ENCODE peak calls at places on chromosomes 3 and 15, in seven cellular contexts. W, S, Z, K, E, M and X are unnamed samples.

GRCh38 chr3:179091113-179091512 is 19.5 kb upstream of the ZMAT3 start:
- DNase-seq in W (no peak), S (no peak), Z (no peak), K (no peak), E (no peak), M (no peak), X (no peak)

GRCh38 chr15:72992733-72993321 is 59.4 kb upstream of the NEO1 start:
- DNase-seq in W (no peak), S (no peak), Z (no peak), K (no peak), E (no peak), M (peak; percentile 63), X (no peak)

GRCh38 chr3:124700880-124701684 is 29.2 kb upstream of the UMPS start:
- DNase-seq in W (peak; percentile 17), S (peak; percentile 63), Z (peak; percentile 63), K (no peak), E (no peak), M (peak; percentile 20), X (no peak)

GRCh38 chr15:71629761-71630499 is 180.4 kb upstream of the NR2E3 start:
- DNase-seq in W (no peak), S (no peak), Z (no peak), K (no peak), E (no peak), M (no peak), X (no peak)

GRCh38 chr3:114566162-114566755 is 272.4 kb downstream of the TIGIT start:
- DNase-seq in W (peak; percentile 5), S (no peak), Z (no peak), K (no peak), E (no peak), M (no peak), X (no peak)

GRCh38 chr3:71710906-71711494 is 14.2 kb downstream of the EIF4E3 start:
- DNase-seq in W (peak; percentile 59), S (no peak), Z (no peak), K (no peak), E (no peak), M (peak; percentile 71), X (peak; percentile 26)

GRCh38 chr3:31980530-31981205 is 394 bp downstream of the OSBPL10 start:
- DNase-seq in W (peak; percentile 54), S (no peak), Z (peak; percentile 90), K (peak; percentile 82), E (peak; percentile 88), M (peak; percentile 57), X (no peak)

GRCh38 chr3:52088445-52089367 is 32.3 kb upstream of the DUSP7 start:
- DNase-seq in W (no peak), S (peak; percentile 65), Z (no peak), K (no peak), E (peak; percentile 87), M (peak; percentile 76), X (peak; percentile 52)

GRCh38 chr15:99167640-99168039 is 62.8 kb downstream of the SYNM start:
- DNase-seq in W (no peak), S (no peak), Z (peak; percentile 29), K (peak; percentile 34), E (no peak), M (no peak), X (no peak)

GRCh38 chr15:88032787-88033186 is 223.8 kb downstream of the NTRK3 start:
- DNase-seq in W (no peak), S (no peak), Z (no peak), K (no peak), E (no peak), M (no peak), X (no peak)

GRCh38 chr15:62392411-62392810 is 227.3 kb upstream of the C2CD4B start:
- DNase-seq in W (no peak), S (no peak), Z (peak; percentile 75), K (no peak), E (no peak), M (peak; percentile 27), X (no peak)

GRCh38 chr3:187919018-187919417 is 173.8 kb upstream of the BCL6 start:
- DNase-seq in W (peak; percentile 42), S (no peak), Z (no peak), K (no peak), E (no peak), M (no peak), X (no peak)

GRCh38 chr15:25844981-25845680 is 18.0 kb downstream of the ATP10A start:
- DNase-seq in W (no peak), S (no peak), Z (no peak), K (no peak), E (no peak), M (no peak), X (no peak)